ENCODE peak calls at places on chromosome 11, in seven cellular contexts. One of them, this sample, is unnamed.

GRCh38 chr11:123300874-123301695 is 106.0 kb upstream of the CLMP start:
- DNase-seq in fibroblast of lung: peak
- DNase-seq in NCI-H2081: no peak
- DNase-seq in substantia nigra: no peak
- DNase-seq in adrenal gland: peak
- DNase-seq in progenitor cell of endocrine pancreas: no peak
- DNase-seq in RCC 7860: no peak
- DNase-seq in this sample: no peak

GRCh38 chr11:22536036-22536435 is 89.6 kb downstream of the FANCF start:
- DNase-seq in fibroblast of lung: peak
- DNase-seq in NCI-H2081: no peak
- DNase-seq in substantia nigra: no peak
- DNase-seq in adrenal gland: no peak
- DNase-seq in progenitor cell of endocrine pancreas: no peak
- DNase-seq in RCC 7860: no peak
- DNase-seq in this sample: peak

GRCh38 chr11:124199702-124200101 is 16.6 kb downstream of the OR10D3 start:
- DNase-seq in fibroblast of lung: peak
- DNase-seq in NCI-H2081: no peak
- DNase-seq in substantia nigra: no peak
- DNase-seq in adrenal gland: no peak
- DNase-seq in progenitor cell of endocrine pancreas: no peak
- DNase-seq in RCC 7860: no peak
- DNase-seq in this sample: peak

GRCh38 chr11:71333473-71333872 is 81.1 kb upstream of the SHANK2 start:
- DNase-seq in fibroblast of lung: no peak
- DNase-seq in NCI-H2081: no peak
- DNase-seq in substantia nigra: no peak
- DNase-seq in adrenal gland: no peak
- DNase-seq in progenitor cell of endocrine pancreas: no peak
- DNase-seq in RCC 7860: no peak
- DNase-seq in this sample: no peak

GRCh38 chr11:72321381-72321996 is 77.5 kb upstream of the PHOX2A start:
- DNase-seq in fibroblast of lung: peak
- DNase-seq in NCI-H2081: no peak
- DNase-seq in substantia nigra: no peak
- DNase-seq in adrenal gland: no peak
- DNase-seq in progenitor cell of endocrine pancreas: no peak
- DNase-seq in RCC 7860: peak
- DNase-seq in this sample: no peak

GRCh38 chr11:12100886-12101285 is 9.5 kb upstream of the MICAL2 start:
- DNase-seq in fibroblast of lung: no peak
- DNase-seq in NCI-H2081: no peak
- DNase-seq in substantia nigra: peak
- DNase-seq in adrenal gland: no peak
- DNase-seq in progenitor cell of endocrine pancreas: no peak
- DNase-seq in RCC 7860: no peak
- DNase-seq in this sample: peak

GRCh38 chr11:15590131-15590530 is 475.4 kb downstream of the INSC start:
- DNase-seq in fibroblast of lung: peak
- DNase-seq in NCI-H2081: no peak
- DNase-seq in substantia nigra: no peak
- DNase-seq in adrenal gland: no peak
- DNase-seq in progenitor cell of endocrine pancreas: no peak
- DNase-seq in RCC 7860: no peak
- DNase-seq in this sample: no peak

GRCh38 chr11:10429526-10429925 is 25.5 kb upstream of the AMPD3 start:
- DNase-seq in fibroblast of lung: no peak
- DNase-seq in NCI-H2081: no peak
- DNase-seq in substantia nigra: no peak
- DNase-seq in adrenal gland: no peak
- DNase-seq in progenitor cell of endocrine pancreas: no peak
- DNase-seq in RCC 7860: no peak
- DNase-seq in this sample: no peak

GRCh38 chr11:62805991-62806441 is 776 bp upstream of the NXF1 start:
- DNase-seq in fibroblast of lung: peak
- DNase-seq in NCI-H2081: no peak
- DNase-seq in substantia nigra: no peak
- DNase-seq in adrenal gland: peak
- DNase-seq in progenitor cell of endocrine pancreas: no peak
- DNase-seq in RCC 7860: no peak
- DNase-seq in this sample: no peak

GRCh38 chr11:70763606-70764005 is 365.3 kb downstream of the CTTN start:
- DNase-seq in fibroblast of lung: peak
- DNase-seq in NCI-H2081: no peak
- DNase-seq in substantia nigra: no peak
- DNase-seq in adrenal gland: no peak
- DNase-seq in progenitor cell of endocrine pancreas: no peak
- DNase-seq in RCC 7860: no peak
- DNase-seq in this sample: no peak

GRCh38 chr11:74932797-74933196 is 16.1 kb downstream of the XRRA1 start:
- DNase-seq in fibroblast of lung: peak
- DNase-seq in NCI-H2081: no peak
- DNase-seq in substantia nigra: no peak
- DNase-seq in adrenal gland: no peak
- DNase-seq in progenitor cell of endocrine pancreas: no peak
- DNase-seq in RCC 7860: peak
- DNase-seq in this sample: no peak

GRCh38 chr11:6520265-6520664 is 23.2 kb downstream of the DNHD1 start:
- DNase-seq in fibroblast of lung: no peak
- DNase-seq in NCI-H2081: no peak
- DNase-seq in substantia nigra: no peak
- DNase-seq in adrenal gland: no peak
- DNase-seq in progenitor cell of endocrine pancreas: no peak
- DNase-seq in RCC 7860: no peak
- DNase-seq in this sample: no peak

GRCh38 chr11:134558258-134558835 is 146.3 kb upstream of the B3GAT1 start:
- DNase-seq in fibroblast of lung: no peak
- DNase-seq in NCI-H2081: no peak
- DNase-seq in substantia nigra: no peak
- DNase-seq in adrenal gland: no peak
- DNase-seq in progenitor cell of endocrine pancreas: no peak
- DNase-seq in RCC 7860: no peak
- DNase-seq in this sample: no peak

GRCh38 chr11:12088047-12088481 is 22.3 kb upstream of the MICAL2 start:
- DNase-seq in fibroblast of lung: peak
- DNase-seq in NCI-H2081: no peak
- DNase-seq in substantia nigra: peak
- DNase-seq in adrenal gland: no peak
- DNase-seq in progenitor cell of endocrine pancreas: no peak
- DNase-seq in RCC 7860: peak
- DNase-seq in this sample: no peak

GRCh38 chr11:35165416-35166368 is 26.7 kb downstream of the CD44 start:
- DNase-seq in fibroblast of lung: peak
- DNase-seq in NCI-H2081: no peak
- DNase-seq in substantia nigra: no peak
- DNase-seq in adrenal gland: peak
- DNase-seq in progenitor cell of endocrine pancreas: no peak
- DNase-seq in RCC 7860: peak
- DNase-seq in this sample: peak

GRCh38 chr11:86938900-86939880 is 16.0 kb downstream of the FZD4 start:
- DNase-seq in fibroblast of lung: no peak
- DNase-seq in NCI-H2081: peak
- DNase-seq in substantia nigra: peak
- DNase-seq in adrenal gland: no peak
- DNase-seq in progenitor cell of endocrine pancreas: no peak
- DNase-seq in RCC 7860: peak
- DNase-seq in this sample: no peak

GRCh38 chr11:106091480-106092123 is 14.1 kb downstream of the AASDHPPT start:
- DNase-seq in fibroblast of lung: peak
- DNase-seq in NCI-H2081: no peak
- DNase-seq in substantia nigra: no peak
- DNase-seq in adrenal gland: peak
- DNase-seq in progenitor cell of endocrine pancreas: no peak
- DNase-seq in RCC 7860: peak
- DNase-seq in this sample: peak

GRCh38 chr11:17720796-17721171 is 1.4 kb downstream of the MYOD1 start:
- DNase-seq in fibroblast of lung: no peak
- DNase-seq in NCI-H2081: no peak
- DNase-seq in substantia nigra: no peak
- DNase-seq in adrenal gland: no peak
- DNase-seq in progenitor cell of endocrine pancreas: no peak
- DNase-seq in RCC 7860: no peak
- DNase-seq in this sample: no peak

GRCh38 chr11:11461473-11461872 is 108.4 kb upstream of the CSNK2A3 start:
- DNase-seq in fibroblast of lung: no peak
- DNase-seq in NCI-H2081: no peak
- DNase-seq in substantia nigra: peak
- DNase-seq in adrenal gland: no peak
- DNase-seq in progenitor cell of endocrine pancreas: no peak
- DNase-seq in RCC 7860: no peak
- DNase-seq in this sample: no peak

GRCh38 chr11:73292481-73292880 is 15.6 kb upstream of the ARHGEF17 start:
- DNase-seq in fibroblast of lung: peak
- DNase-seq in NCI-H2081: no peak
- DNase-seq in substantia nigra: no peak
- DNase-seq in adrenal gland: no peak
- DNase-seq in progenitor cell of endocrine pancreas: no peak
- DNase-seq in RCC 7860: no peak
- DNase-seq in this sample: no peak

GRCh38 chr11:97740783-97741151 is 1280.0 kb upstream of the CNTN5 start:
- DNase-seq in fibroblast of lung: no peak
- DNase-seq in NCI-H2081: no peak
- DNase-seq in substantia nigra: no peak
- DNase-seq in adrenal gland: no peak
- DNase-seq in progenitor cell of endocrine pancreas: no peak
- DNase-seq in RCC 7860: no peak
- DNase-seq in this sample: no peak

GRCh38 chr11:120108785-120109168 is 29.1 kb downstream of the TRIM29 start:
- DNase-seq in fibroblast of lung: no peak
- DNase-seq in NCI-H2081: no peak
- DNase-seq in substantia nigra: no peak
- DNase-seq in adrenal gland: no peak
- DNase-seq in progenitor cell of endocrine pancreas: no peak
- DNase-seq in RCC 7860: no peak
- DNase-seq in this sample: no peak

GRCh38 chr11:12164061-12165014 is 53.9 kb downstream of the MICAL2 start:
- DNase-seq in fibroblast of lung: peak
- DNase-seq in NCI-H2081: no peak
- DNase-seq in substantia nigra: peak
- DNase-seq in adrenal gland: no peak
- DNase-seq in progenitor cell of endocrine pancreas: no peak
- DNase-seq in RCC 7860: peak
- DNase-seq in this sample: peak

GRCh38 chr11:107785401-107785800 is 73.2 kb downstream of the SLC35F2 start:
- DNase-seq in fibroblast of lung: peak
- DNase-seq in NCI-H2081: peak
- DNase-seq in substantia nigra: no peak
- DNase-seq in adrenal gland: no peak
- DNase-seq in progenitor cell of endocrine pancreas: no peak
- DNase-seq in RCC 7860: peak
- DNase-seq in this sample: no peak

GRCh38 chr11:71080239-71081097 is 171.9 kb downstream of the SHANK2 start:
- DNase-seq in fibroblast of lung: peak
- DNase-seq in NCI-H2081: peak
- DNase-seq in substantia nigra: peak
- DNase-seq in adrenal gland: peak
- DNase-seq in progenitor cell of endocrine pancreas: peak
- DNase-seq in RCC 7860: peak
- DNase-seq in this sample: peak

GRCh38 chr11:61903845-61904244 is 12.5 kb upstream of the FADS3 start:
- DNase-seq in fibroblast of lung: no peak
- DNase-seq in NCI-H2081: no peak
- DNase-seq in substantia nigra: no peak
- DNase-seq in adrenal gland: no peak
- DNase-seq in progenitor cell of endocrine pancreas: no peak
- DNase-seq in RCC 7860: no peak
- DNase-seq in this sample: no peak

GRCh38 chr11:73178092-73178539 is 36.0 kb upstream of the FCHSD2 start:
- DNase-seq in fibroblast of lung: peak
- DNase-seq in NCI-H2081: peak
- DNase-seq in substantia nigra: peak
- DNase-seq in adrenal gland: peak
- DNase-seq in progenitor cell of endocrine pancreas: peak
- DNase-seq in RCC 7860: peak
- DNase-seq in this sample: peak

GRCh38 chr11:7538023-7538422 is 24.2 kb downstream of the PPFIBP2 start:
- DNase-seq in fibroblast of lung: no peak
- DNase-seq in NCI-H2081: no peak
- DNase-seq in substantia nigra: no peak
- DNase-seq in adrenal gland: no peak
- DNase-seq in progenitor cell of endocrine pancreas: no peak
- DNase-seq in RCC 7860: no peak
- DNase-seq in this sample: no peak

GRCh38 chr11:117815262-117815803 is 9.2 kb downstream of the FXYD2 start:
- DNase-seq in fibroblast of lung: no peak
- DNase-seq in NCI-H2081: no peak
- DNase-seq in substantia nigra: peak
- DNase-seq in adrenal gland: peak
- DNase-seq in progenitor cell of endocrine pancreas: no peak
- DNase-seq in RCC 7860: peak
- DNase-seq in this sample: no peak

GRCh38 chr11:110022548-110022947 is 70.6 kb upstream of the ZC3H12C start:
- DNase-seq in fibroblast of lung: peak
- DNase-seq in NCI-H2081: no peak
- DNase-seq in substantia nigra: no peak
- DNase-seq in adrenal gland: no peak
- DNase-seq in progenitor cell of endocrine pancreas: no peak
- DNase-seq in RCC 7860: no peak
- DNase-seq in this sample: no peak

GRCh38 chr11:94469416-94469815 is 24.2 kb downstream of the MRE11 start:
- DNase-seq in fibroblast of lung: no peak
- DNase-seq in NCI-H2081: no peak
- DNase-seq in substantia nigra: no peak
- DNase-seq in adrenal gland: no peak
- DNase-seq in progenitor cell of endocrine pancreas: no peak
- DNase-seq in RCC 7860: no peak
- DNase-seq in this sample: no peak

GRCh38 chr11:72975778-72976520 is 161.7 kb downstream of the ATG16L2 start:
- DNase-seq in fibroblast of lung: peak
- DNase-seq in NCI-H2081: no peak
- DNase-seq in substantia nigra: no peak
- DNase-seq in adrenal gland: no peak
- DNase-seq in progenitor cell of endocrine pancreas: no peak
- DNase-seq in RCC 7860: peak
- DNase-seq in this sample: peak

GRCh38 chr11:117290809-117291396 is at the start of gene BACE1-AS:
- DNase-seq in fibroblast of lung: no peak
- DNase-seq in NCI-H2081: no peak
- DNase-seq in substantia nigra: no peak
- DNase-seq in adrenal gland: no peak
- DNase-seq in progenitor cell of endocrine pancreas: no peak
- DNase-seq in RCC 7860: no peak
- DNase-seq in this sample: no peak

GRCh38 chr11:4459470-4459869 is 10.4 kb downstream of the OR52K2 start:
- DNase-seq in fibroblast of lung: no peak
- DNase-seq in NCI-H2081: no peak
- DNase-seq in substantia nigra: peak
- DNase-seq in adrenal gland: peak
- DNase-seq in progenitor cell of endocrine pancreas: no peak
- DNase-seq in RCC 7860: no peak
- DNase-seq in this sample: no peak

GRCh38 chr11:134252539-134253188 is 488 bp downstream of the THYN1 start:
- DNase-seq in fibroblast of lung: no peak
- DNase-seq in NCI-H2081: no peak
- DNase-seq in substantia nigra: no peak
- DNase-seq in adrenal gland: peak
- DNase-seq in progenitor cell of endocrine pancreas: no peak
- DNase-seq in RCC 7860: no peak
- DNase-seq in this sample: peak

GRCh38 chr11:35725880-35726279 is 63.3 kb downstream of the TRIM44 start:
- DNase-seq in fibroblast of lung: peak
- DNase-seq in NCI-H2081: no peak
- DNase-seq in substantia nigra: no peak
- DNase-seq in adrenal gland: peak
- DNase-seq in progenitor cell of endocrine pancreas: no peak
- DNase-seq in RCC 7860: peak
- DNase-seq in this sample: peak

GRCh38 chr11:104570088-104570701 is 328.1 kb downstream of the CASP12 start:
- DNase-seq in fibroblast of lung: peak
- DNase-seq in NCI-H2081: no peak
- DNase-seq in substantia nigra: no peak
- DNase-seq in adrenal gland: no peak
- DNase-seq in progenitor cell of endocrine pancreas: no peak
- DNase-seq in RCC 7860: peak
- DNase-seq in this sample: no peak

GRCh38 chr11:64359712-64360402 is 895 bp downstream of the RPS6KA4 start:
- DNase-seq in fibroblast of lung: no peak
- DNase-seq in NCI-H2081: peak
- DNase-seq in substantia nigra: no peak
- DNase-seq in adrenal gland: no peak
- DNase-seq in progenitor cell of endocrine pancreas: no peak
- DNase-seq in RCC 7860: no peak
- DNase-seq in this sample: no peak

This sample was measured in COLO829.